ENCODE peak calls at places on chromosomes 12 and 14, in four cellular contexts. Q is dorsolateral prefrontal cortex, G is neuronal stem cell, M is naive B cell. C is an unnamed sample.

GRCh38 chr12:123268850-123269249 is 2.8 kb downstream of the CDK2AP1 start:
- DNase-seq in M (no peak), Q (no peak), G (no peak), C (no peak)

GRCh38 chr14:71437870-71438269 is 494.4 kb upstream of the RGS6 start:
- DNase-seq in G (no peak), Q (no peak), M (no peak), C (no peak)

GRCh38 chr12:121697093-121697698 is 15.4 kb upstream of the TMEM120B start:
- DNase-seq in Q (no peak), G (no peak), M (peak), C (peak)

GRCh38 chr12:86186449-86186848 is 69.7 kb downstream of the MGAT4C start:
- DNase-seq in G (no peak), M (no peak), Q (no peak), C (no peak)

GRCh38 chr14:83520837-83521236 is 1987.2 kb upstream of the SEL1L start:
- DNase-seq in M (no peak), Q (no peak), G (no peak), C (no peak)

GRCh38 chr14:22977684-22978486 is 4.5 kb downstream of the AJUBA start:
- DNase-seq in M (no peak), G (peak), Q (no peak), C (peak)

GRCh38 chr12:29152223-29152868 is 3.3 kb downstream of the FAR2 start:
- DNase-seq in Q (no peak), G (no peak), M (peak), C (peak)

GRCh38 chr12:47282206-47282605 is 202.4 kb upstream of the AMIGO2 start:
- DNase-seq in M (no peak), Q (no peak), G (no peak), C (no peak)

GRCh38 chr12:111180830-111181726 is 187.8 kb downstream of the PHETA1 start:
- DNase-seq in Q (no peak), G (no peak), M (no peak), C (no peak)

GRCh38 chr12:56591111-56591510 is 39.0 kb downstream of the BAZ2A start:
- DNase-seq in M (no peak), Q (no peak), G (no peak), C (no peak)

GRCh38 chr12:94570161-94570560 is 80.2 kb downstream of the TMCC3 start:
- DNase-seq in G (no peak), M (no peak), Q (no peak), C (peak)

GRCh38 chr12:122851820-122852219 is 16.6 kb downstream of the HIP1R start:
- DNase-seq in Q (no peak), G (no peak), M (no peak), C (no peak)

GRCh38 chr12:20696181-20696580 is 1.0 kb downstream of the SLCO1C1 start:
- DNase-seq in Q (no peak), G (no peak), M (no peak), C (no peak)

GRCh38 chr14:31560759-31561154 is 447 bp upstream of the NUBPL start:
- DNase-seq in G (no peak), M (no peak), Q (no peak), C (no peak)

GRCh38 chr12:7293670-7294069 is 10.2 kb upstream of the ACSM4 start:
- DNase-seq in Q (no peak), G (no peak), M (no peak), C (no peak)

GRCh38 chr12:104223599-104224168 is 8.1 kb downstream of the TXNRD1 start:
- DNase-seq in M (no peak), Q (no peak), G (no peak), C (peak)

GRCh38 chr12:124737772-124738635 is 125.7 kb downstream of the SCARB1 start:
- DNase-seq in G (no peak), Q (no peak), M (no peak), C (no peak)

GRCh38 chr14:69637503-69638030 is 26.2 kb downstream of the SUSD6 start:
- DNase-seq in M (no peak), G (no peak), Q (no peak), C (peak)

GRCh38 chr14:92173668-92174067 is 51.9 kb downstream of the CPSF2 start:
- DNase-seq in Q (no peak), G (no peak), M (no peak), C (no peak)

GRCh38 chr12:1832801-1833595 is 12.6 kb downstream of the LRTM2 start:
- DNase-seq in G (no peak), M (no peak), Q (no peak), C (no peak)

GRCh38 chr12:52168019-52168717 is 23.6 kb downstream of the KRT80 start:
- DNase-seq in G (no peak), Q (no peak), M (no peak), C (peak)

GRCh38 chr12:16389594-16389993 is 42.1 kb downstream of the MGST1 start:
- DNase-seq in M (no peak), G (no peak), Q (no peak), C (no peak)

GRCh38 chr12:53453953-53454640 is 2.2 kb downstream of the PCBP2 start:
- DNase-seq in Q (no peak), M (no peak), G (no peak), C (no peak)

GRCh38 chr14:49944501-49944900 is 51.6 kb downstream of the ARF6 start:
- DNase-seq in Q (no peak), G (no peak), M (no peak), C (no peak)

GRCh38 chr12:66709444-66709773 is 30.5 kb upstream of the GRIP1 start:
- DNase-seq in M (no peak), Q (no peak), G (no peak), C (no peak)

GRCh38 chr12:122336015-122336946 is 70.0 kb upstream of the VPS33A start:
- DNase-seq in Q (no peak), G (no peak), M (peak), C (peak)

C was measured in small intestine.